ENCODE peak calls at places on chromosomes 3 and 15, in nine cellular contexts. One of them, this sample, is unnamed.
A peak's percentile ranks its signal among the peaks of the same experiment; 100 is the strongest.

GRCh38 chr3:128353991-128354687 is 112.6 kb downstream of the DNAJB8 start:
- DNase-seq in mammary epithelial cell: no peak
- DNase-seq in ovary: no peak
- DNase-seq in transverse colon: no peak
- DNase-seq in fibroblast of lung: peak; percentile 69
- DNase-seq in lung: no peak
- DNase-seq in breast epithelium: no peak
- DNase-seq in gastrocnemius medialis: no peak
- DNase-seq in stomach: no peak
- DNase-seq in this sample: no peak

GRCh38 chr3:45795882-45796765 is at the start of gene SLC6A20:
- DNase-seq in mammary epithelial cell: no peak
- DNase-seq in ovary: no peak
- DNase-seq in transverse colon: peak; percentile 58
- DNase-seq in fibroblast of lung: no peak
- DNase-seq in lung: no peak
- DNase-seq in breast epithelium: no peak
- DNase-seq in gastrocnemius medialis: no peak
- DNase-seq in stomach: peak; percentile 44
- DNase-seq in this sample: no peak

GRCh38 chr3:152524198-152525140 is 255.7 kb downstream of the MBNL1 start:
- DNase-seq in mammary epithelial cell: peak; percentile 12
- DNase-seq in ovary: no peak
- DNase-seq in transverse colon: peak; percentile 38
- DNase-seq in fibroblast of lung: peak; percentile 29
- DNase-seq in lung: no peak
- DNase-seq in breast epithelium: no peak
- DNase-seq in gastrocnemius medialis: no peak
- DNase-seq in stomach: peak; percentile 33
- DNase-seq in this sample: no peak

GRCh38 chr3:52402101-52402521 is 42.8 kb downstream of the SEMA3G start:
- DNase-seq in mammary epithelial cell: no peak
- DNase-seq in ovary: no peak
- DNase-seq in transverse colon: no peak
- DNase-seq in fibroblast of lung: no peak
- DNase-seq in lung: no peak
- DNase-seq in breast epithelium: no peak
- DNase-seq in gastrocnemius medialis: no peak
- DNase-seq in stomach: no peak
- DNase-seq in this sample: no peak

GRCh38 chr3:98651766-98652077 is 58.3 kb upstream of the CPOX start:
- DNase-seq in mammary epithelial cell: no peak
- DNase-seq in ovary: no peak
- DNase-seq in transverse colon: no peak
- DNase-seq in fibroblast of lung: no peak
- DNase-seq in lung: no peak
- DNase-seq in breast epithelium: no peak
- DNase-seq in gastrocnemius medialis: no peak
- DNase-seq in stomach: no peak
- DNase-seq in this sample: no peak

GRCh38 chr3:142962520-142963265 is 781 bp downstream of the PAQR9 start:
- DNase-seq in mammary epithelial cell: no peak
- DNase-seq in ovary: no peak
- DNase-seq in transverse colon: no peak
- DNase-seq in fibroblast of lung: no peak
- DNase-seq in lung: no peak
- DNase-seq in breast epithelium: no peak
- DNase-seq in gastrocnemius medialis: no peak
- DNase-seq in stomach: no peak
- DNase-seq in this sample: no peak

GRCh38 chr15:31405200-31405929 is 78.7 kb downstream of the KLF13 start:
- DNase-seq in mammary epithelial cell: no peak
- DNase-seq in ovary: no peak
- DNase-seq in transverse colon: no peak
- DNase-seq in fibroblast of lung: peak; percentile 49
- DNase-seq in lung: no peak
- DNase-seq in breast epithelium: no peak
- DNase-seq in gastrocnemius medialis: no peak
- DNase-seq in stomach: peak; percentile 68
- DNase-seq in this sample: no peak

GRCh38 chr3:157695586-157695985 is 192.4 kb upstream of the VEPH1 start:
- DNase-seq in mammary epithelial cell: no peak
- DNase-seq in ovary: no peak
- DNase-seq in transverse colon: no peak
- DNase-seq in fibroblast of lung: no peak
- DNase-seq in lung: no peak
- DNase-seq in breast epithelium: no peak
- DNase-seq in gastrocnemius medialis: no peak
- DNase-seq in stomach: no peak
- DNase-seq in this sample: no peak

GRCh38 chr3:33729993-33730392 is 11.9 kb upstream of the CLASP2 start:
- DNase-seq in mammary epithelial cell: no peak
- DNase-seq in ovary: no peak
- DNase-seq in transverse colon: peak; percentile 12
- DNase-seq in fibroblast of lung: no peak
- DNase-seq in lung: no peak
- DNase-seq in breast epithelium: no peak
- DNase-seq in gastrocnemius medialis: no peak
- DNase-seq in stomach: no peak
- DNase-seq in this sample: no peak

GRCh38 chr3:164533275-164533674 is 545.0 kb downstream of the SI start:
- DNase-seq in mammary epithelial cell: no peak
- DNase-seq in ovary: no peak
- DNase-seq in transverse colon: no peak
- DNase-seq in fibroblast of lung: no peak
- DNase-seq in lung: no peak
- DNase-seq in breast epithelium: no peak
- DNase-seq in gastrocnemius medialis: no peak
- DNase-seq in stomach: no peak
- DNase-seq in this sample: no peak

GRCh38 chr15:91444656-91445055 is 344.6 kb downstream of the SV2B start:
- DNase-seq in mammary epithelial cell: no peak
- DNase-seq in ovary: no peak
- DNase-seq in transverse colon: no peak
- DNase-seq in fibroblast of lung: peak; percentile 6
- DNase-seq in lung: no peak
- DNase-seq in breast epithelium: no peak
- DNase-seq in gastrocnemius medialis: no peak
- DNase-seq in stomach: no peak
- DNase-seq in this sample: no peak

GRCh38 chr3:50503504-50503903 is at the start of gene CACNA2D2:
- DNase-seq in mammary epithelial cell: peak; percentile 14
- DNase-seq in ovary: peak; percentile 73
- DNase-seq in transverse colon: peak; percentile 63
- DNase-seq in fibroblast of lung: peak; percentile 27
- DNase-seq in lung: peak; percentile 67
- DNase-seq in breast epithelium: peak; percentile 49
- DNase-seq in gastrocnemius medialis: peak; percentile 21
- DNase-seq in stomach: peak; percentile 82
- DNase-seq in this sample: no peak

GRCh38 chr3:50503947-50504346 is 513 bp upstream of the CACNA2D2 start:
- DNase-seq in mammary epithelial cell: no peak
- DNase-seq in ovary: no peak
- DNase-seq in transverse colon: no peak
- DNase-seq in fibroblast of lung: no peak
- DNase-seq in lung: no peak
- DNase-seq in breast epithelium: no peak
- DNase-seq in gastrocnemius medialis: no peak
- DNase-seq in stomach: no peak
- DNase-seq in this sample: no peak

GRCh38 chr3:50502225-50502583 is 1.2 kb downstream of the CACNA2D2 start:
- DNase-seq in mammary epithelial cell: no peak
- DNase-seq in ovary: no peak
- DNase-seq in transverse colon: no peak
- DNase-seq in fibroblast of lung: no peak
- DNase-seq in lung: no peak
- DNase-seq in breast epithelium: no peak
- DNase-seq in gastrocnemius medialis: no peak
- DNase-seq in stomach: no peak
- DNase-seq in this sample: no peak

GRCh38 chr3:50504681-50505080 is 1.2 kb upstream of the CACNA2D2 start:
- DNase-seq in mammary epithelial cell: no peak
- DNase-seq in ovary: no peak
- DNase-seq in transverse colon: no peak
- DNase-seq in fibroblast of lung: no peak
- DNase-seq in lung: no peak
- DNase-seq in breast epithelium: no peak
- DNase-seq in gastrocnemius medialis: no peak
- DNase-seq in stomach: no peak
- DNase-seq in this sample: no peak

DNA sequence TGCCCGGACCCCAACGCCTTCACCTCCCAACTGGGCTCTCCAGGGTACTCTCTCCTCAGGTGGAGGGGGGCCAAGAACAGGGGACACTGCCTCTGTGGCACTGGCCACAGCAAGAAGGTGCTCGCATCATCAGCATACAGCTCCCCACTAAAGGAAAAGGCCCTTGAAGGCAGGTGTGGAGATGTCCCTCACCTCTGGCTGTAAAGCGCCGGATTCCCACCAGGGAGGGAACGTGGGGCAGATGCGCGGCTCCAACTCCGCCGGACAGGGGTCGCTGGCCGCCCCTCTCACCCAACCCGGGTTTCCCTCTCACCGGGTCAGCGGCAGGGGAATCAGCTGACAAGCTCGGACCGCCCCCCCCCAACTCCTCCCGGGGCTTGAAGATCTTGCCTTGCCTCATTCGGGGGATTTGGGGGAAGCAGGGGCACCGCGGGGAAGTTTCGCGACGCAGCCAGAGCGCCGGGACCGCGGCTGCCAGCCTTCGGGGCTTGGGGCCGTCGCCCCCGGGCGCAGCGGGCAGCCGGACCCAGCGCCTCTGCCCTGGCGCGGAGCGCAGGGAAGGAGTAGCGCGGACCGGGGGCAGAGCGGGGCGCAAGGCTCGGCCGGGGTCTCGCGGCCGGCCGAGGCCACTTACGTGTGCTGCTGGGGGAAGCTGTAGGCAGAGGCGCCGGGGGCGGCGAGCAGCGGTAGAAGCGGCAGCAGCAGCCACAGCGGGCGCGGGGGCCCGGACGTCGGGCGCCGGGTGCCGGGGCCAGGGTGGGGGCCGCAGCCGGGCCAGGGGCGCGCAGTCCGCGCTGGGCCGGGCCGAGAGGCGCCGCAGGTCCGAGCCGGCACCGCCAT is 630 bp downstream of the CACNA2D2 start:
- DNase-seq in mammary epithelial cell: no peak
- DNase-seq in ovary: no peak
- DNase-seq in transverse colon: no peak
- DNase-seq in fibroblast of lung: no peak
- DNase-seq in lung: no peak
- DNase-seq in breast epithelium: no peak
- DNase-seq in gastrocnemius medialis: no peak
- DNase-seq in stomach: no peak
- DNase-seq in this sample: no peak
- TF ChIP-seq CTCF in mammary epithelial cell: no peak
- TF ChIP-seq CTCF in ovary: no peak
- TF ChIP-seq CTCF in transverse colon: no peak
- TF ChIP-seq CTCF in fibroblast of lung: no peak
- TF ChIP-seq CTCF in lung: no peak
- TF ChIP-seq CTCF in breast epithelium: no peak
- TF ChIP-seq CTCF in gastrocnemius medialis: no peak
- TF ChIP-seq CTCF in stomach: no peak
- TF ChIP-seq CTCF in this sample: no peak

DNA sequence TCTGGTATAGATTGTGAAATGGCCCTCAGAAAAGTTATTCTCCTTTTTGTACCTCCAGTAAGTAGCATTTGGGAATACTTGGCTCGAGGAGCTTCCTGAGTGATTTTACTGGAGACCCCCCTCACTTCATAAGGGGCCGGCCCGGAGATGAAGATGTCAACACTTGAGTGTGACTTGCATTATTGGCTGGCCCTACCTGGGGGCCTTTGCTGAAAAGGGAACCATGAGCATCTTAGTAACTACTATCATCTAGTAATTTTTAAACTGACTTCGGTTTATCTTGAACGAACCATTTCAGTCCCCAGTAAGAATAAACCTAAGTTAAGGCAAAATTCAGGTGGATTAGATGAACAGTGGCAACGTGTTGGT is 1.3 kb downstream of the FAIM start:
- DNase-seq in mammary epithelial cell: no peak
- DNase-seq in ovary: no peak
- DNase-seq in transverse colon: no peak
- DNase-seq in fibroblast of lung: no peak
- DNase-seq in lung: no peak
- DNase-seq in breast epithelium: no peak
- DNase-seq in gastrocnemius medialis: no peak
- DNase-seq in stomach: no peak
- DNase-seq in this sample: no peak
- H3K27ac ChIP-seq in mammary epithelial cell: no peak overlapping the region
- H3K27ac ChIP-seq in ovary: no peak overlapping the region
- H3K27ac ChIP-seq in transverse colon: peak overlapping the region; percentile 98
- H3K27ac ChIP-seq in fibroblast of lung: no peak overlapping the region
- H3K27ac ChIP-seq in lung: no peak overlapping the region
- H3K27ac ChIP-seq in breast epithelium: peak overlapping the region; percentile 94
- H3K27ac ChIP-seq in gastrocnemius medialis: peak overlapping the region; percentile 88
- H3K27ac ChIP-seq in stomach: no peak overlapping the region
- H3K27ac ChIP-seq in this sample: peak overlapping the region; percentile 95

GRCh38 chr15:70497661-70498060 is 265.7 kb downstream of the UACA start:
- DNase-seq in mammary epithelial cell: no peak
- DNase-seq in ovary: no peak
- DNase-seq in transverse colon: no peak
- DNase-seq in fibroblast of lung: no peak
- DNase-seq in lung: no peak
- DNase-seq in breast epithelium: no peak
- DNase-seq in gastrocnemius medialis: no peak
- DNase-seq in stomach: no peak
- DNase-seq in this sample: no peak
- H3K27me3 ChIP-seq in mammary epithelial cell: peaks cover 9% of the 10 kb centered on the region
- H3K27me3 ChIP-seq in ovary: no peaks in the 10 kb centered on the region
- H3K27me3 ChIP-seq in transverse colon: no peaks in the 10 kb centered on the region
- H3K27me3 ChIP-seq in fibroblast of lung: no peaks in the 10 kb centered on the region
- H3K27me3 ChIP-seq in lung: no peaks in the 10 kb centered on the region
- H3K27me3 ChIP-seq in breast epithelium: no peaks in the 10 kb centered on the region
- H3K27me3 ChIP-seq in gastrocnemius medialis: no peaks in the 10 kb centered on the region
- H3K27me3 ChIP-seq in stomach: no peaks in the 10 kb centered on the region
- H3K27me3 ChIP-seq in this sample: no peaks in the 10 kb centered on the region

DNA sequence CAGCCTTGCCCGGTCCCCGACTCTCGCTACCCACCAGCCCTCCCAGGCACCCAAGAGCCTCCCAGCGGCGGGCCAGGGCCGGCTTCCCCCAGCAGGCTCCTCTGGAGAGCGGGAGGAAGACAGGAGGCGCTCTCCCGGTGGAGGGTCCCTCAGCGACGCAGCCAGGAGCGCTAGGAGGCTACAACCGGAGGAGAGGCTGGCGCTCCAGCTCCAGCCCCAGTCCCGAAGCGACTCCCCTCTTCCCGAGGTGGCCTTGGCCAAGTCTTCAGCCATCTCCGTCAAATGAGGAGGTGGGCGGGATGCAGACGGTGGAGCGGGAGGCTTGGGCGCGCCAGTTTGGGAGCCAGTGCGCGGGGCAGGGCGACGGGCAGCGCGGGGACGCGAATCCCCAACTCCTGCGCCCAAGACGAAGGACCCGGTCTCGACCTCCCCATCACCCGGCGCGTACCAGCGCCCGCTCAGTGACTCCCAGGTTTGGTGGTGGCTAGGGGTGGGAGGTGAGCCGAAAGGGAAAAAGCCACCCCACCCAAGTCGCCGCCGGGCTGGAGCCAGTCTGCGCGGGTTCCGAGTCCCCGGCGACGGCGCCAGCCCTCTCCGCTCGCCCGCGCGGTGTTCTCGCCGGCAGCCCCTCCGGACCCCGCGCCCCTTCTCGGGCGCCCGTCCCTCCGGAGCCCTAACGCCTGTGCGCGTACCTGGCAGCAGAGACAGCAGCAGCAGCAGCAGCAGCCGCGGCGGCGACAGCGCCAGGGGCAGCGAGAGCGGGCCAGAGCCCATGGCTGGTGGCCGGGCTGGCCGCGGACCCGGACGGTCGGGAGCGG is 566 bp downstream of the CHRNA3 start:
- DNase-seq in mammary epithelial cell: no peak
- DNase-seq in ovary: no peak
- DNase-seq in transverse colon: no peak
- DNase-seq in fibroblast of lung: peak; percentile 18
- DNase-seq in lung: no peak
- DNase-seq in breast epithelium: no peak
- DNase-seq in gastrocnemius medialis: no peak
- DNase-seq in stomach: peak; percentile 23
- DNase-seq in this sample: no peak
- TF ChIP-seq CTCF in mammary epithelial cell: no peak
- TF ChIP-seq CTCF in ovary: no peak
- TF ChIP-seq CTCF in transverse colon: no peak
- TF ChIP-seq CTCF in fibroblast of lung: no peak
- TF ChIP-seq CTCF in lung: no peak
- TF ChIP-seq CTCF in breast epithelium: no peak
- TF ChIP-seq CTCF in gastrocnemius medialis: no peak
- TF ChIP-seq CTCF in stomach: no peak
- TF ChIP-seq CTCF in this sample: no peak